ENCODE peak calls at places on chromosomes 4 and X, in four cellular contexts. One of them, this sample, is unnamed.

GRCh38 chrX:119512145-119512800 is 44.0 kb downstream of the SLC25A5 start:
- DNase-seq in naive B cell: peak; percentile 18
- DNase-seq in NCI-H774: peak; percentile 74
- DNase-seq in neural progenitor cell: peak; percentile 82
- DNase-seq in this sample: peak; percentile 10

GRCh38 chrX:134004038-134004437 is 18.6 kb upstream of the GPC3 start:
- DNase-seq in neural progenitor cell: no peak
- DNase-seq in NCI-H774: no peak
- DNase-seq in naive B cell: no peak
- DNase-seq in this sample: no peak

GRCh38 chr4:173370130-173370476 is 651 bp upstream of the SAP30 start:
- DNase-seq in neural progenitor cell: no peak
- DNase-seq in NCI-H774: no peak
- DNase-seq in naive B cell: no peak
- DNase-seq in this sample: no peak

GRCh38 chr4:107945809-107946208 is 14.5 kb downstream of the CYP2U1 start:
- DNase-seq in naive B cell: no peak
- DNase-seq in neural progenitor cell: no peak
- DNase-seq in NCI-H774: no peak
- DNase-seq in this sample: no peak

GRCh38 chrX:40474205-40474626 is 106.6 kb upstream of the ATP6AP2 start:
- DNase-seq in NCI-H774: no peak
- DNase-seq in naive B cell: no peak
- DNase-seq in neural progenitor cell: peak; percentile 93
- DNase-seq in this sample: no peak

GRCh38 chrX:122943918-122944317 is 240.2 kb upstream of the GRIA3 start:
- DNase-seq in naive B cell: no peak
- DNase-seq in neural progenitor cell: no peak
- DNase-seq in NCI-H774: no peak
- DNase-seq in this sample: no peak

GRCh38 chr4:153245775-153246174 is 41.5 kb downstream of the TRIM2 start:
- DNase-seq in NCI-H774: no peak
- DNase-seq in neural progenitor cell: no peak
- DNase-seq in naive B cell: no peak
- DNase-seq in this sample: no peak

GRCh38 chrX:54045563-54046228 is 1.4 kb upstream of the PHF8 start:
- DNase-seq in neural progenitor cell: peak; percentile 7
- DNase-seq in naive B cell: no peak
- DNase-seq in NCI-H774: peak; percentile 53
- DNase-seq in this sample: no peak

GRCh38 chr4:40058121-40058520 is 1.5 kb downstream of the N4BP2 start:
- DNase-seq in neural progenitor cell: no peak
- DNase-seq in naive B cell: no peak
- DNase-seq in NCI-H774: no peak
- DNase-seq in this sample: no peak

GRCh38 chr4:85707591-85707990 is 232.6 kb downstream of the ARHGAP24 start:
- DNase-seq in neural progenitor cell: no peak
- DNase-seq in naive B cell: peak; percentile 25
- DNase-seq in NCI-H774: peak; percentile 29
- DNase-seq in this sample: peak; percentile 56

GRCh38 chr4:13546374-13546854 is 2.1 kb upstream of the NKX3-2 start:
- DNase-seq in NCI-H774: no peak
- DNase-seq in naive B cell: no peak
- DNase-seq in neural progenitor cell: no peak
- DNase-seq in this sample: no peak

GRCh38 chr4:4693258-4693657 is 151.4 kb upstream of the STX18 start:
- DNase-seq in naive B cell: no peak
- DNase-seq in neural progenitor cell: no peak
- DNase-seq in NCI-H774: no peak
- DNase-seq in this sample: peak; percentile 40

GRCh38 chr4:111228396-111228795 is 605.5 kb upstream of the PITX2 start:
- DNase-seq in neural progenitor cell: no peak
- DNase-seq in naive B cell: no peak
- DNase-seq in NCI-H774: no peak
- DNase-seq in this sample: no peak

GRCh38 chr4:71189471-71189870 is 149.3 kb upstream of the SLC4A4 start:
- DNase-seq in NCI-H774: no peak
- DNase-seq in neural progenitor cell: no peak
- DNase-seq in naive B cell: no peak
- DNase-seq in this sample: no peak

GRCh38 chrX:6199519-6199918 is 29.1 kb downstream of the NLGN4X start:
- DNase-seq in NCI-H774: no peak
- DNase-seq in neural progenitor cell: no peak
- DNase-seq in naive B cell: no peak
- DNase-seq in this sample: no peak

GRCh38 chr4:68904786-68905185 is 46.8 kb downstream of the UGT2A3 start:
- DNase-seq in neural progenitor cell: peak; percentile 19
- DNase-seq in NCI-H774: peak; percentile 49
- DNase-seq in naive B cell: no peak
- DNase-seq in this sample: no peak

GRCh38 chr4:112156112-112156511 is 10.9 kb downstream of the FAM241A start:
- DNase-seq in NCI-H774: no peak
- DNase-seq in neural progenitor cell: no peak
- DNase-seq in naive B cell: no peak
- DNase-seq in this sample: no peak

GRCh38 chr4:155593793-155594192 is 72.9 kb upstream of the GUCY1A1 start:
- DNase-seq in NCI-H774: no peak
- DNase-seq in naive B cell: no peak
- DNase-seq in neural progenitor cell: peak; percentile 13
- DNase-seq in this sample: no peak

GRCh38 chr4:155559915-155560314 is 106.7 kb upstream of the GUCY1A1 start:
- DNase-seq in neural progenitor cell: no peak
- DNase-seq in naive B cell: no peak
- DNase-seq in NCI-H774: no peak
- DNase-seq in this sample: no peak

GRCh38 chr4:166838975-166839614 is 395.2 kb downstream of the SPOCK3 start:
- DNase-seq in neural progenitor cell: no peak
- DNase-seq in naive B cell: no peak
- DNase-seq in NCI-H774: no peak
- DNase-seq in this sample: peak; percentile 44

GRCh38 chr4:13151178-13151577 is 333.0 kb downstream of the RAB28 start:
- DNase-seq in neural progenitor cell: no peak
- DNase-seq in NCI-H774: no peak
- DNase-seq in naive B cell: no peak
- DNase-seq in this sample: no peak

GRCh38 chrX:130109429-130110378 is 593 bp downstream of the ELF4 start:
- DNase-seq in NCI-H774: no peak
- DNase-seq in neural progenitor cell: peak; percentile 30
- DNase-seq in naive B cell: no peak
- DNase-seq in this sample: no peak

GRCh38 chr4:154086247-154086646 is 297.4 kb upstream of the SFRP2 start:
- DNase-seq in neural progenitor cell: no peak
- DNase-seq in NCI-H774: no peak
- DNase-seq in naive B cell: no peak
- DNase-seq in this sample: no peak

GRCh38 chrX:57929373-57929772 is 19.1 kb upstream of the ZXDA start:
- DNase-seq in NCI-H774: no peak
- DNase-seq in naive B cell: no peak
- DNase-seq in neural progenitor cell: peak; percentile 18
- DNase-seq in this sample: no peak

GRCh38 chr4:17595471-17596005 is 18.5 kb downstream of the LAP3 start:
- DNase-seq in naive B cell: peak; percentile 73
- DNase-seq in neural progenitor cell: no peak
- DNase-seq in NCI-H774: no peak
- DNase-seq in this sample: peak; percentile 44

GRCh38 chr4:12729384-12729783 is 754.8 kb downstream of the RAB28 start:
- DNase-seq in neural progenitor cell: peak; percentile 25
- DNase-seq in NCI-H774: peak; percentile 40
- DNase-seq in naive B cell: no peak
- DNase-seq in this sample: no peak

GRCh38 chrX:3461824-3462508 is 115.5 kb upstream of the MXRA5 start:
- DNase-seq in NCI-H774: no peak
- DNase-seq in naive B cell: no peak
- DNase-seq in neural progenitor cell: no peak
- DNase-seq in this sample: no peak

GRCh38 chr4:172822322-172822721 is 346.3 kb upstream of the GALNT7 start:
- DNase-seq in NCI-H774: no peak
- DNase-seq in neural progenitor cell: no peak
- DNase-seq in naive B cell: no peak
- DNase-seq in this sample: no peak

GRCh38 chrX:27976284-27976683 is 5.0 kb downstream of the DCAF8L1 start:
- DNase-seq in naive B cell: no peak
- DNase-seq in neural progenitor cell: no peak
- DNase-seq in NCI-H774: no peak
- DNase-seq in this sample: no peak

GRCh38 chr4:3261411-3262207 is 12.7 kb downstream of the MSANTD1 start:
- DNase-seq in NCI-H774: no peak
- DNase-seq in naive B cell: no peak
- DNase-seq in neural progenitor cell: peak; percentile 1
- DNase-seq in this sample: no peak

GRCh38 chrX:45295587-45295986 is 94.9 kb upstream of the DIPK2B start:
- DNase-seq in NCI-H774: peak; percentile 31
- DNase-seq in naive B cell: no peak
- DNase-seq in neural progenitor cell: no peak
- DNase-seq in this sample: no peak

GRCh38 chrX:53320543-53321215 is 39.3 kb upstream of the IQSEC2 start:
- DNase-seq in neural progenitor cell: peak; percentile 17
- DNase-seq in NCI-H774: no peak
- DNase-seq in naive B cell: peak; percentile 17
- DNase-seq in this sample: no peak

GRCh38 chr4:169810325-169811323 is 52.9 kb upstream of the HPF1 start:
- DNase-seq in neural progenitor cell: peak; percentile 88
- DNase-seq in naive B cell: peak; percentile 38
- DNase-seq in NCI-H774: peak; percentile 7
- DNase-seq in this sample: no peak

GRCh38 chr4:128371004-128371777 is 83.6 kb upstream of the PGRMC2 start:
- DNase-seq in NCI-H774: no peak
- DNase-seq in naive B cell: no peak
- DNase-seq in neural progenitor cell: no peak
- DNase-seq in this sample: no peak

GRCh38 chrX:39705299-39705698 is 392.5 kb downstream of the BCOR start:
- DNase-seq in neural progenitor cell: no peak
- DNase-seq in naive B cell: no peak
- DNase-seq in NCI-H774: no peak
- DNase-seq in this sample: no peak

GRCh38 chrX:153430796-153431195 is 15.1 kb downstream of the TREX2 start:
- DNase-seq in naive B cell: no peak
- DNase-seq in neural progenitor cell: no peak
- DNase-seq in NCI-H774: no peak
- DNase-seq in this sample: no peak

GRCh38 chrX:41664307-41665299 is 24.2 kb upstream of the GPR34 start:
- DNase-seq in NCI-H774: no peak
- DNase-seq in neural progenitor cell: no peak
- DNase-seq in naive B cell: no peak
- DNase-seq in this sample: no peak

GRCh38 chr4:93649828-93650227 is 178.7 kb upstream of the ATOH1 start:
- DNase-seq in naive B cell: no peak
- DNase-seq in NCI-H774: no peak
- DNase-seq in neural progenitor cell: no peak
- DNase-seq in this sample: no peak

GRCh38 chr4:97576955-97577354 is 566.3 kb downstream of the STPG2 start:
- DNase-seq in NCI-H774: peak; percentile 32
- DNase-seq in naive B cell: no peak
- DNase-seq in neural progenitor cell: no peak
- DNase-seq in this sample: no peak

GRCh38 chrX:19709812-19710518 is 177.4 kb downstream of the SH3KBP1 start:
- DNase-seq in neural progenitor cell: no peak
- DNase-seq in naive B cell: no peak
- DNase-seq in NCI-H774: no peak
- DNase-seq in this sample: no peak